ENCODE peak calls at places on chromosome 2, in six cellular contexts. P is GM03348, R is iris pigment epithelial cell, Z is B cell, W is midbrain, M is mammary epithelial cell. V is an unnamed sample.
A peak's percentile ranks its signal among the peaks of the same experiment; 100 is the strongest.

GRCh38 chr2:38720613-38721241 is 30.4 kb downstream of the SRSF7 start:
- DNase-seq in Z (no peak), P (peak; percentile 84), W (no peak), M (peak; percentile 98), R (peak; percentile 100), V (no peak)

GRCh38 chr2:9618410-9618809 is 12.4 kb downstream of the YWHAQ start:
- DNase-seq in P (no peak), W (no peak), Z (no peak), M (no peak), R (no peak), V (no peak)

GRCh38 chr2:55901941-55902340 is 21.6 kb downstream of the EFEMP1 start:
- DNase-seq in R (peak; percentile 72), W (no peak), P (no peak), M (no peak), Z (no peak), V (no peak)

GRCh38 chr2:109166811-109167210 is 37.8 kb downstream of the SH3RF3 start:
- DNase-seq in W (no peak), R (peak; percentile 64), M (peak; percentile 1), P (peak; percentile 65), Z (no peak), V (no peak)

GRCh38 chr2:127096280-127096679 is 10.7 kb downstream of the BIN1 start:
- DNase-seq in R (no peak), W (no peak), P (no peak), Z (no peak), M (no peak), V (no peak)

GRCh38 chr2:105380432-105381118 is 18.3 kb downstream of the FHL2 start:
- DNase-seq in Z (no peak), R (peak; percentile 62), M (no peak), P (peak; percentile 58), W (no peak), V (no peak)

GRCh38 chr2:241067501-241068135 is 34.5 kb downstream of the MTERF4 start:
- DNase-seq in R (no peak), P (peak; percentile 4), W (no peak), M (no peak), Z (peak; percentile 33), V (peak; percentile 59)

GRCh38 chr2:55511508-55512124 is 7.9 kb upstream of the CFAP36 start:
- DNase-seq in P (peak; percentile 55), M (peak; percentile 46), Z (no peak), W (peak; percentile 33), R (peak; percentile 54), V (no peak)

GRCh38 chr2:184210329-184210728 is 388.0 kb upstream of the ZNF804A start:
- DNase-seq in R (no peak), M (no peak), W (no peak), P (no peak), Z (no peak), V (no peak)

GRCh38 chr2:239758325-239758877 is 266.7 kb downstream of the NDUFA10 start:
- DNase-seq in Z (no peak), M (peak; percentile 15), P (no peak), W (no peak), R (peak; percentile 30), V (no peak)

GRCh38 chr2:950627-950992 is at the start of gene SNTG2:
- DNase-seq in P (peak; percentile 88), Z (no peak), M (no peak), R (no peak), W (no peak), V (no peak)

GRCh38 chr2:137223722-137224121 is 458.4 kb downstream of the THSD7B start:
- DNase-seq in P (no peak), R (no peak), Z (no peak), M (no peak), W (no peak), V (no peak)

GRCh38 chr2:237550057-237550415 is 16.3 kb upstream of the PRLH start:
- DNase-seq in M (no peak), W (no peak), R (no peak), P (no peak), Z (no peak), V (no peak)

GRCh38 chr2:893311-893710 is 57.3 kb upstream of the SNTG2 start:
- DNase-seq in Z (no peak), M (no peak), R (no peak), W (no peak), P (no peak), V (no peak)

GRCh38 chr2:56117764-56118163 is 66.0 kb upstream of the CCDC85A start:
- DNase-seq in P (no peak), W (no peak), R (no peak), M (no peak), Z (no peak), V (no peak)

GRCh38 chr2:145765889-145766288 is 1246.0 kb upstream of the ZEB2 start:
- DNase-seq in R (no peak), Z (no peak), P (no peak), W (no peak), M (no peak), V (no peak)

GRCh38 chr2:32453242-32454062 is 96.6 kb downstream of the BIRC6 start:
- DNase-seq in Z (no peak), P (no peak), W (no peak), R (peak; percentile 69), M (no peak), V (no peak)

GRCh38 chr2:28367667-28368416 is 24.8 kb upstream of the FOSL2 start:
- DNase-seq in Z (no peak), P (no peak), M (no peak), W (no peak), R (no peak), V (no peak)

GRCh38 chr2:70541481-70542020 is 12.1 kb downstream of the TGFA start:
- DNase-seq in Z (no peak), R (no peak), M (peak; percentile 79), W (peak; percentile 40), P (peak; percentile 67), V (no peak)

GRCh38 chr2:200862532-200863000 is 1.9 kb downstream of the CLK1 start:
- DNase-seq in Z (peak; percentile 52), M (peak; percentile 88), W (peak; percentile 16), R (peak; percentile 84), P (no peak), V (no peak)

GRCh38 chr2:44348385-44348784 is 12.9 kb downstream of the PREPL start:
- DNase-seq in W (peak; percentile 9), R (peak; percentile 66), M (no peak), P (peak; percentile 61), Z (no peak), V (no peak)

GRCh38 chr2:25821225-25822056 is 56.8 kb downstream of the ASXL2 start:
- DNase-seq in P (no peak), R (peak; percentile 70), M (peak; percentile 11), Z (no peak), W (no peak), V (no peak)

GRCh38 chr2:124066776-124067175 is 41.7 kb downstream of the CNTNAP5 start:
- DNase-seq in P (no peak), R (no peak), M (no peak), W (no peak), Z (no peak), V (no peak)

GRCh38 chr2:164600763-164601162 is 20.5 kb downstream of the GRB14 start:
- DNase-seq in M (no peak), W (no peak), Z (no peak), R (no peak), P (no peak), V (no peak)

GRCh38 chr2:238669581-238670340 is 178.1 kb upstream of the TWIST2 start:
- DNase-seq in P (no peak), M (peak; percentile 37), Z (no peak), W (no peak), R (peak; percentile 28), V (no peak)

GRCh38 chr2:10285578-10286198 is 17.0 kb upstream of the HPCAL1 start:
- DNase-seq in W (peak; percentile 91), M (peak; percentile 49), Z (no peak), P (peak; percentile 78), R (peak; percentile 19), V (no peak)

GRCh38 chr2:214489702-214490101 is 78.8 kb downstream of the VWC2L start:
- DNase-seq in M (peak; percentile 30), R (no peak), P (no peak), W (no peak), Z (no peak), V (no peak)

GRCh38 chr2:96114903-96115581 is 1.3 kb downstream of the ADRA2B start:
- DNase-seq in W (no peak), Z (no peak), R (no peak), M (no peak), P (no peak), V (no peak)

GRCh38 chr2:218711550-218711929 is 905 bp downstream of the TTLL4 start:
- DNase-seq in P (peak; percentile 37), W (no peak), M (no peak), Z (no peak), R (peak; percentile 28), V (no peak)

GRCh38 chr2:69465513-69466456 is 28.6 kb upstream of the NFU1 start:
- DNase-seq in M (no peak), R (no peak), Z (no peak), P (no peak), W (no peak), V (no peak)

GRCh38 chr2:217822296-217823252 is 180.2 kb downstream of the TNS1 start:
- DNase-seq in M (peak; percentile 61), R (peak; percentile 14), W (no peak), P (peak; percentile 72), Z (no peak), V (no peak)

GRCh38 chr2:77649856-77650255 is 127.7 kb upstream of the LRRTM4 start:
- DNase-seq in R (no peak), Z (no peak), P (no peak), M (no peak), W (no peak), V (no peak)

GRCh38 chr2:68255736-68256450 is 3.6 kb upstream of the PPP3R1 start:
- DNase-seq in Z (no peak), W (peak; percentile 17), R (peak; percentile 41), M (peak; percentile 46), P (peak; percentile 46), V (no peak)